ENCODE peak calls at places on chromosomes 1 and 21, in six cellular contexts. B, Y, N, E, A and O are unnamed samples.

GRCh38 chr1:180946056-180946455 is 33.4 kb downstream of the KIAA1614 start:
- DNase-seq in B (no peak), Y (no peak), N (no peak), E (no peak), A (no peak), O (no peak)

GRCh38 chr1:218994615-218995014 is 179.1 kb upstream of the LYPLAL1 start:
- DNase-seq in B (no peak), Y (no peak), N (no peak), E (no peak), A (no peak), O (no peak)

GRCh38 chr21:20971296-20971921 is 26.8 kb upstream of the NCAM2 start:
- DNase-seq in B (peak; percentile 60), Y (peak; percentile 49), N (no peak), E (peak; percentile 18), A (peak; percentile 15), O (peak; percentile 28)

GRCh38 chr1:44655609-44656008 is 18.7 kb downstream of the TMEM53 start:
- DNase-seq in B (no peak), Y (peak; percentile 52), N (no peak), E (peak; percentile 34), A (no peak), O (no peak)

GRCh38 chr1:27589841-27590426 is 14.0 kb downstream of the AHDC1 start:
- DNase-seq in B (peak; percentile 54), Y (no peak), N (no peak), E (no peak), A (no peak), O (peak; percentile 89)

GRCh38 chr21:14480601-14481000 is 65.5 kb downstream of the SAMSN1 start:
- DNase-seq in B (no peak), Y (no peak), N (no peak), E (no peak), A (no peak), O (no peak)

GRCh38 chr1:238469146-238469601 is 578.5 kb upstream of the ZP4 start:
- DNase-seq in B (peak; percentile 52), Y (no peak), N (no peak), E (no peak), A (no peak), O (no peak)

GRCh38 chr1:161223805-161224694 is 622 bp upstream of the APOA2 start:
- DNase-seq in B (no peak), Y (peak; percentile 21), N (no peak), E (peak; percentile 99), A (no peak), O (no peak)

GRCh38 chr1:244665771-244666217 is 12.9 kb downstream of the DESI2 start:
- DNase-seq in B (peak; percentile 45), Y (no peak), N (no peak), E (no peak), A (no peak), O (no peak)

GRCh38 chr1:197763307-197763706 is 12.0 kb downstream of the DENND1B start:
- DNase-seq in B (no peak), Y (no peak), N (no peak), E (peak; percentile 5), A (no peak), O (no peak)

GRCh38 chr1:76862447-76862846 is 4.8 kb upstream of the ST6GALNAC5 start:
- DNase-seq in B (peak; percentile 75), Y (no peak), N (no peak), E (no peak), A (no peak), O (no peak)

GRCh38 chr1:117563492-117563875 is 42.4 kb upstream of the TENT5C start:
- DNase-seq in B (no peak), Y (no peak), N (no peak), E (no peak), A (no peak), O (no peak)

GRCh38 chr1:110686188-110686587 is 11.4 kb upstream of the KCNA3 start:
- DNase-seq in B (no peak), Y (no peak), N (no peak), E (no peak), A (no peak), O (no peak)

GRCh38 chr1:2534775-2535387 is 4.8 kb upstream of the HES5 start:
- DNase-seq in B (peak; percentile 71), Y (no peak), N (no peak), E (no peak), A (no peak), O (no peak)

GRCh38 chr1:221315330-221315729 is 426.6 kb downstream of the DUSP10 start:
- DNase-seq in B (peak; percentile 81), Y (no peak), N (no peak), E (no peak), A (no peak), O (no peak)

GRCh38 chr21:34156957-34157356 is 83.6 kb downstream of the MRPS6 start:
- DNase-seq in B (no peak), Y (no peak), N (no peak), E (no peak), A (no peak), O (no peak)

GRCh38 chr1:6435547-6435946 is 11.0 kb downstream of the ESPN start:
- DNase-seq in B (no peak), Y (no peak), N (no peak), E (no peak), A (no peak), O (no peak)

GRCh38 chr1:30680429-30680828 is 43.0 kb downstream of the MATN1 start:
- DNase-seq in B (no peak), Y (no peak), N (peak; percentile 15), E (no peak), A (no peak), O (no peak)

GRCh38 chr1:173424137-173424536 is 53.0 kb upstream of the PRDX6 start:
- DNase-seq in B (no peak), Y (no peak), N (no peak), E (no peak), A (no peak), O (no peak)

GRCh38 chr21:35179990-35180557 is 131.0 kb upstream of the RUNX1 start:
- DNase-seq in B (peak; percentile 94), Y (no peak), N (no peak), E (no peak), A (no peak), O (no peak)

GRCh38 chr1:1173793-1174415 is at the start of gene TTLL10:
- DNase-seq in B (no peak), Y (peak; percentile 31), N (no peak), E (no peak), A (no peak), O (no peak)

GRCh38 chr1:39148942-39149341 is 55.6 kb upstream of the MACF1 start:
- DNase-seq in B (peak; percentile 31), Y (no peak), N (no peak), E (no peak), A (no peak), O (no peak)

GRCh38 chr1:218890436-218890835 is 283.2 kb upstream of the LYPLAL1 start:
- DNase-seq in B (no peak), Y (no peak), N (no peak), E (no peak), A (no peak), O (no peak)

GRCh38 chr1:62070384-62071011 is 124.2 kb upstream of the L1TD1 start:
- DNase-seq in B (peak; percentile 13), Y (no peak), N (no peak), E (no peak), A (no peak), O (no peak)

GRCh38 chr1:28865997-28866650 is 48.2 kb upstream of the EPB41 start:
- DNase-seq in B (no peak), Y (no peak), N (no peak), E (no peak), A (no peak), O (no peak)

GRCh38 chr1:205301220-205301821 is 20.2 kb downstream of the NUAK2 start:
- DNase-seq in B (peak; percentile 97), Y (peak; percentile 98), N (no peak), E (peak; percentile 94), A (peak; percentile 99), O (peak; percentile 99)

GRCh38 chr1:88683516-88683847 is 591 bp upstream of the PKN2 start:
- DNase-seq in B (peak; percentile 31), Y (peak; percentile 59), N (peak; percentile 53), E (no peak), A (no peak), O (peak; percentile 65)

GRCh38 chr1:201085902-201086735 is 26.1 kb downstream of the CACNA1S start:
- DNase-seq in B (peak; percentile 33), Y (peak; percentile 89), N (no peak), E (peak; percentile 36), A (peak; percentile 25), O (peak; percentile 69)

DNA sequence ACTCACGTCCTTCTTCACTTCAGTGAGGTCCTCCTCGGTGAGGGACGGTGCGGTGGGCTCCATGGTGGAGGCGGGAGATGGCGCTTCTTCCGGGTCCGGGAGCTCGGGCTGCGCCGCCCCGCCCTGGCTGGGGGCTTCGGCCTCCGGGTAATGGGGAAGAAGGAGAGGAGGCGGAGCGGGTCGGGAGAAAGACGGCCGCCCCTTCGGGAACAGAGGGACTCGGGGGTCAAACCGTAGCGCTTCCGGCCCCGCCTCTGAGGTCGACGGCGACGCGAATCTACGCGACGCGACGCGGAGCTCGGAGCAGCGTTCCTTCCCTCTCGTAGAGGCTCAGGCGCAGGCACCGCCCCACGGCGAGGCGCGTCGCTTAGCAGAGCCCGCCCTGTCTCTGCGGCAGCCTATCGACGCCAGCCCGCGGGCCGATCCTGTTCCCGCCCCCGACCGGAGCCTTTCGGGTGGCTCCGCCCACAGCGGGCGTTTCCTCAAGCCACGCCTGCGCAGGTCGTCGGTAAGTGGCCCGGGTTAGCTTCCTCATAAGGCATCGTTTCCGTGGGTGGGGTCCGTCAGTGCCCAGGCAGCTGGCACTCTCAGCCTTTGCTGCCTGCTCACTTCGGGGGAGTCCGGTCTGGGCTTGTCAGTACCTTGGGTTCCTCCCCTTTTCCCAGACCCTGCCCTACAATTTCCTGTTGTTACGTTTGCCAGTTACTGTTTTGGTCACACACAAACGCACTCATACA is at the start of gene BCL10:
- DNase-seq in B (peak; percentile 97), Y (peak; percentile 99), N (peak; percentile 98), E (peak; percentile 94), A (peak; percentile 98), O (peak; percentile 99)
- TF ChIP-seq POLR2A in B (peak; percentile 90), Y (peak; percentile 89), N (peak; percentile 76), E (peak; percentile 78), A (peak; percentile 67), O (peak; percentile 88)

GRCh38 chr1:43348343-43348808 is 10.4 kb upstream of the CDC20 start:
- DNase-seq in B (no peak), Y (peak; percentile 70), N (no peak), E (peak; percentile 26), A (no peak), O (no peak)
- TF ChIP-seq POLR2A in B (no peak), Y (no peak), N (no peak), E (no peak), A (no peak), O (no peak)

DNA sequence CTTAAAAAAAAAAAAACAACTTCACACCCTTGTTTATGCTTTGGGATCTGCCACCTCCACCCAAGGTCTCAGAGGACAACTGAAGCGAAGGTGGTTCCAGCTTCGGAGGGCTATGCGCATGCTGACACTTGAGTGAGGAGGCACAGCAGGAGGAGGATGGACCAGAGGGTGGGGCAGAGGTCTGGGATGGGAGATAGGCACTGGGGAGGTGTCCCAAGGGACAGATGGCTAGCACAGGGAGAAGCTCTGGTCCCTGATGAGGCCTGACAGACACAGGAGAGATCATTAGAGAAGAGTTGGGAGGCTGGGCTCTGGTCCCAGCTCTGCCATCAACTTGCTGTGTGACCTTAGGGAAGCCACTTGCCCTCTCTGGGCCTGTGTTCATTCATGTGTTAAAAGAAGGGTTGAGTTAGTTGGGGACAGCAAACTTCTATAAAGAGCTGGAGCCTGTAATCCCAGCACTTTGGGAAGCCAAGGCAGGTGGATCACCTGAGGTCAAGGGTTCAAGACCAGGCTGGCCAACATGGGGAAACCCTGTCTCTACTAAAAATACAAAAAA is 16.8 kb downstream of the E2F2 start:
- DNase-seq in B (no peak), Y (no peak), N (no peak), E (no peak), A (no peak), O (no peak)
- TF ChIP-seq POLR2A in B (no peak), Y (no peak), N (no peak), E (no peak), A (no peak), O (no peak)

GRCh38 chr1:31937300-31938183 is 626 bp downstream of the PTP4A2 start:
- DNase-seq in B (peak; percentile 65), Y (peak; percentile 79), N (peak; percentile 78), E (peak; percentile 39), A (no peak), O (peak; percentile 83)
- TF ChIP-seq POLR2A in B (peak; percentile 54), Y (no peak), N (no peak), E (peak; percentile 27), A (no peak), O (no peak)